ENCODE peak calls at places on chromosome 13, in ten cellular contexts. M is CD4-positive, CD25-positive, alpha-beta regulatory T cell; X is heart left ventricle; V is left ventricle myocardium inferior; L is heart right ventricle; I is ovary; G is fibroblast of lung; T is adrenal gland; U is upper lobe of right lung; D is pancreas. W is an unnamed sample.

GRCh38 chr13:51729853-51730553 is 74.0 kb downstream of the DHRS12 start:
- DNase-seq in T (peak), I (peak), G (peak), M (peak), V (no peak), L (no peak), D (no peak), X (peak), U (no peak), W (no peak)

GRCh38 chr13:78341032-78341431 is 262.3 kb downstream of the POU4F1 start:
- DNase-seq in D (no peak), U (no peak), X (no peak), G (no peak), V (no peak), T (no peak), L (no peak), I (no peak), M (no peak), W (no peak)

GRCh38 chr13:101211261-101211660 is 205.0 kb downstream of the NALCN start:
- DNase-seq in I (no peak), X (no peak), L (no peak), V (no peak), U (no peak), M (no peak), T (no peak), D (no peak), G (peak), W (peak)

GRCh38 chr13:114057131-114058050 is 75.0 kb downstream of the RASA3 start:
- DNase-seq in I (no peak), G (no peak), M (no peak), L (no peak), X (no peak), U (no peak), V (no peak), T (no peak), D (no peak), W (no peak)

GRCh38 chr13:73369095-73369494 is 310.3 kb downstream of the KLF5 start:
- DNase-seq in I (no peak), T (no peak), U (no peak), D (no peak), L (no peak), V (no peak), G (no peak), X (no peak), M (no peak), W (no peak)

GRCh38 chr13:50017819-50018218 is 2.6 kb downstream of the KCNRG start:
- DNase-seq in I (no peak), G (no peak), D (no peak), X (no peak), L (no peak), U (no peak), V (no peak), M (no peak), T (no peak), W (peak)

GRCh38 chr13:51453308-51453958 is 597 bp upstream of the INTS6 start:
- DNase-seq in T (no peak), I (peak), L (peak), D (peak), G (no peak), V (peak), X (peak), U (peak), M (peak), W (no peak)

GRCh38 chr13:49488563-49488962 is 7.2 kb upstream of the PHF11 start:
- DNase-seq in M (no peak), T (no peak), U (no peak), X (no peak), V (no peak), D (no peak), L (no peak), I (no peak), G (no peak), W (no peak)

GRCh38 chr13:25062479-25062878 is 33.5 kb upstream of the PABPC3 start:
- DNase-seq in U (no peak), L (no peak), D (no peak), X (no peak), I (no peak), T (no peak), V (no peak), M (no peak), G (no peak), W (no peak)

GRCh38 chr13:107364658-107365057 is 796.7 kb upstream of the ARGLU1 start:
- DNase-seq in L (no peak), U (no peak), M (no peak), T (no peak), V (no peak), G (no peak), I (no peak), X (no peak), D (no peak), W (no peak)

GRCh38 chr13:49635599-49636433 is 7.5 kb downstream of the ARL11 start:
- DNase-seq in G (peak), I (peak), T (peak), V (no peak), X (peak), U (no peak), M (peak), L (peak), D (no peak), W (peak)

GRCh38 chr13:112145221-112146072 is 78.5 kb downstream of the SOX1 start:
- DNase-seq in T (no peak), D (no peak), I (no peak), U (peak), M (no peak), V (no peak), L (no peak), G (no peak), X (no peak), W (no peak)

DNA sequence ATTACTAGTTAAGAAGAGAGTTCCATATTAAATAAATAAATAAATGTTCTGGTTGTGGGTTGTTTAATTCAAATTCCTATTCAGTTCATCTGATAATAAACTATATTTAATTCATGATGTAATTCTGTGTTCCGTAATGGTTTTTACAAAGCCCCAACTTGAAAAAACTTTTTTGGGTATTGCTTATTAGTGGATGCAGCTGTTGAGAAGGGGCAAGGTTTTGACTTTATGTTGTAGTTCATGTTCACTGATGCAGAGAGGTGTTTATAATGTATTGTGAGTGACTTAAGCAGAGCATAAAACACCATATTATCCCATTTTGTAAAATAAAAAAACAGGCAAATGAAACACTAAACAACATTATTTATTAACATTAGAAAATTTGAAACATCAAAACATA is 107.3 kb upstream of the TNFSF11 start:
- DNase-seq in M (no peak), I (no peak), L (no peak), D (no peak), V (no peak), U (no peak), G (no peak), X (no peak), T (no peak), W (no peak)
- H3K4me3 ChIP-seq in M (peak), I (no peak), L (no peak), D (no peak), V (no peak), U (no peak), G (no peak), X (no peak), T (no peak), W (no peak)

GRCh38 chr13:99969934-99970760 is 1.4 kb downstream of the ZIC5 start:
- DNase-seq in T (peak), V (no peak), I (no peak), D (no peak), M (peak), U (no peak), X (no peak), L (no peak), G (peak), W (peak)
- H3K27ac ChIP-seq in T (no peak), V (no peak), I (no peak), D (no peak), M (no peak), U (no peak), X (no peak), L (no peak), G (no peak), W (no peak)

DNA sequence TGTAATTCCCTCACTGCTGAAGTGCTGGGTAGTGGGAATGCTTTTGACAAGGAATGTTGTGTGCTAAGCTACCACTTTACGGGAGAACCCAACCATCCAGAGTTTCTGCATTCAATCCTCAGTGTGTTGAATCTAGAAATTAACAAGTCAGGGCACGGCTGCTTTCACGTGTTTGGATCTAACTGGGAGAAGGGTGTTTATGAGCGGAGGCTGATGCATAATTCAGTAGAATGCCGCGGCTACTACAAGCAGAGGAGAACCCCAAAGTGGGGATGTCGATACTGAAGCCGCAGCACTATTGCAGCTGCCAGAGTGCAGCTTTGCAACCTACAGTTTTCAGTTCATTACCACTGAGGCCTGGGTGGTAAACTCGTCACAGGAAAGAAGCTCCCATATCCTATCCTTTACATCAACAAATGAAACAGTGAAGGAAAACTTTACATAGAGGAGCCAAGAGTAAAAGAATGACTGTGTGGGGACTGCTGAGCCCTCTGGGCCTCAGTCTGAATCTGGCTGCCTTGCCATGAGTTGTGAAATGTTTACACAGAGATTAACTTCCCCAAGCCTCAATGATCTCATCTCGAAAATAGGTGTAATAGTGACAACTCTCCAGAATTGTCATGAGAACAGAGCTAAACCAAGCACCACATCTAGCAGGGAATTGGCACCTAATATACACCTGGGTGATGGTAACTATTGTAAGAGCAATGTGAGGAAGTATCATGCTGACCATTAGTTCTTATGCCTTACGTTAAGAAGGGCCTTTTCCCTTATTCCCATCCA is 531.7 kb downstream of the MYO16 start:
- DNase-seq in I (no peak), L (no peak), M (no peak), U (no peak), T (no peak), D (no peak), V (no peak), X (no peak), G (no peak), W (no peak)
- H3K4me3 ChIP-seq in I (no peak), L (no peak), M (no peak), U (no peak), T (no peak), D (no peak), V (no peak), X (no peak), G (no peak), W (no peak)

GRCh38 chr13:88648598-88649373 is 977.6 kb downstream of the SLITRK5 start:
- DNase-seq in G (no peak), T (no peak), I (no peak), D (no peak), L (no peak), U (no peak), V (no peak), M (no peak), X (no peak), W (no peak)
- H3K27ac ChIP-seq in G (no peak), T (no peak), I (no peak), D (no peak), L (no peak), U (no peak), V (no peak), M (no peak), X (no peak), W (no peak)

GRCh38 chr13:74747186-74747955 is 613.2 kb upstream of the KLF12 start:
- DNase-seq in M (no peak), V (no peak), U (no peak), D (no peak), X (no peak), I (no peak), T (no peak), G (no peak), L (no peak), W (no peak)

GRCh38 chr13:74741732-74742131 is 607.5 kb upstream of the KLF12 start:
- DNase-seq in U (no peak), T (no peak), M (no peak), L (no peak), I (no peak), V (no peak), X (no peak), G (no peak), D (no peak), W (no peak)
- H3K4me3 ChIP-seq in U (no peak), T (no peak), M (no peak), L (no peak), I (no peak), V (no peak), X (no peak), G (no peak), D (no peak), W (no peak)

W was measured in cardiac muscle cell.